ENCODE peak calls at places on chromosomes 11 and 22, in four cellular contexts. Z, N, O and F are unnamed samples.

GRCh38 chr11:74347381-74347780 is 35.9 kb upstream of the P4HA3 start:
- DNase-seq in O (peak; percentile 50), N (no peak), Z (no peak), F (no peak)

GRCh38 chr11:58179648-58180047 is 9.2 kb upstream of the OR9Q2 start:
- DNase-seq in Z (no peak), O (no peak), N (no peak), F (no peak)

GRCh38 chr22:33018232-33018864 is 39.8 kb downstream of the SYN3 start:
- DNase-seq in Z (peak; percentile 11), O (peak; percentile 67), N (peak; percentile 33), F (peak; percentile 73)

GRCh38 chr22:23696326-23696851 is 5.6 kb downstream of the RGL4 start:
- DNase-seq in Z (peak; percentile 73), O (peak; percentile 56), N (no peak), F (peak; percentile 92)

GRCh38 chr11:26621147-26621546 is 49.1 kb upstream of the MUC15 start:
- DNase-seq in O (peak; percentile 33), Z (no peak), N (no peak), F (no peak)

GRCh38 chr22:43985532-43985931 is 30.3 kb downstream of the SAMM50 start:
- DNase-seq in O (peak; percentile 16), Z (no peak), N (peak; percentile 49), F (no peak)

GRCh38 chr11:110130642-110131238 is 37.5 kb downstream of the ZC3H12C start:
- DNase-seq in Z (no peak), O (peak; percentile 70), N (no peak), F (no peak)

GRCh38 chr11:71286701-71287643 is 34.6 kb upstream of the SHANK2 start:
- DNase-seq in O (peak; percentile 82), Z (no peak), N (no peak), F (no peak)

GRCh38 chr11:68043029-68043348 is 4.2 kb downstream of the TCIRG1 start:
- DNase-seq in N (no peak), O (no peak), Z (no peak), F (no peak)

GRCh38 chr11:46601129-46601528 is 7.3 kb upstream of the AMBRA1 start:
- DNase-seq in Z (no peak), N (no peak), O (peak; percentile 25), F (no peak)

GRCh38 chr11:67072295-67072694 is 15.6 kb downstream of the RHOD start:
- DNase-seq in N (no peak), O (no peak), Z (no peak), F (no peak)

GRCh38 chr11:30346068-30346688 is 23.3 kb downstream of the ARL14EP start:
- DNase-seq in O (peak; percentile 72), Z (peak; percentile 22), N (no peak), F (peak; percentile 27)

GRCh38 chr11:123407996-123408597 is 22.0 kb upstream of the GRAMD1B start:
- DNase-seq in O (no peak), Z (no peak), N (no peak), F (no peak)

GRCh38 chr11:35006389-35007128 is 90.1 kb downstream of the PDHX start:
- DNase-seq in O (no peak), Z (peak; percentile 76), N (no peak), F (peak; percentile 62)

GRCh38 chr22:22835892-22836291 is 51.7 kb upstream of the IGLL5 start:
- DNase-seq in N (no peak), Z (no peak), O (no peak), F (no peak)

GRCh38 chr11:74559110-74559933 is 33.1 kb upstream of the POLD3 start:
- DNase-seq in N (no peak), Z (no peak), O (peak; percentile 10), F (no peak)

GRCh38 chr11:124644426-124645280 is 22.0 kb downstream of the TBRG1 start:
- DNase-seq in O (peak; percentile 89), Z (no peak), N (peak; percentile 42), F (peak; percentile 48)

GRCh38 chr11:65215441-65216076 is 33.8 kb downstream of the CAPN1 start:
- DNase-seq in O (no peak), N (no peak), Z (no peak), F (peak; percentile 36)

GRCh38 chr11:44506375-44507016 is 59.0 kb upstream of the CD82 start:
- DNase-seq in N (no peak), O (no peak), Z (no peak), F (no peak)

GRCh38 chr11:118290923-118291322 is 13.6 kb upstream of the CD3E start:
- DNase-seq in O (peak; percentile 31), N (no peak), Z (no peak), F (peak; percentile 48)

GRCh38 chr11:65488273-65489058 is 10.4 kb upstream of the MALAT1 start:
- DNase-seq in N (peak; percentile 65), O (peak; percentile 57), Z (no peak), F (peak; percentile 37)

GRCh38 chr11:94834931-94835330 is 66.8 kb downstream of the AMOTL1 start:
- DNase-seq in N (no peak), Z (no peak), O (peak; percentile 33), F (no peak)

GRCh38 chr22:39360674-39361413 is 11.1 kb downstream of the SYNGR1 start:
- DNase-seq in O (no peak), Z (no peak), N (no peak), F (no peak)

GRCh38 chr22:43847376-43848289 is 14.7 kb downstream of the SULT4A1 start:
- DNase-seq in Z (no peak), N (no peak), O (no peak), F (no peak)

GRCh38 chr22:19635644-19636043 is 78.7 kb upstream of the SEPTIN5 start:
- DNase-seq in N (no peak), O (no peak), Z (no peak), F (no peak)

GRCh38 chr11:62352355-62353336 is 15.4 kb downstream of the ASRGL1 start:
- DNase-seq in O (no peak), N (no peak), Z (peak; percentile 28), F (peak; percentile 46)

GRCh38 chr11:3984896-3985295 is 109.7 kb upstream of the RRM1 start:
- DNase-seq in Z (no peak), N (no peak), O (peak; percentile 52), F (no peak)

GRCh38 chr11:119166368-119167076 is 2.0 kb upstream of the NLRX1 start:
- DNase-seq in O (peak; percentile 38), N (no peak), Z (no peak), F (no peak)

GRCh38 chr22:37186997-37187522 is 987 bp downstream of the C1QTNF6 start:
- DNase-seq in Z (no peak), O (no peak), N (no peak), F (no peak)

GRCh38 chr22:22930222-22930497 is 42.5 kb downstream of the IGLL5 start:
- DNase-seq in N (no peak), O (no peak), Z (no peak), F (no peak)

GRCh38 chr11:32386770-32387377 is 48.5 kb downstream of the WT1 start:
- DNase-seq in O (peak; percentile 91), Z (no peak), N (no peak), F (no peak)

DNA sequence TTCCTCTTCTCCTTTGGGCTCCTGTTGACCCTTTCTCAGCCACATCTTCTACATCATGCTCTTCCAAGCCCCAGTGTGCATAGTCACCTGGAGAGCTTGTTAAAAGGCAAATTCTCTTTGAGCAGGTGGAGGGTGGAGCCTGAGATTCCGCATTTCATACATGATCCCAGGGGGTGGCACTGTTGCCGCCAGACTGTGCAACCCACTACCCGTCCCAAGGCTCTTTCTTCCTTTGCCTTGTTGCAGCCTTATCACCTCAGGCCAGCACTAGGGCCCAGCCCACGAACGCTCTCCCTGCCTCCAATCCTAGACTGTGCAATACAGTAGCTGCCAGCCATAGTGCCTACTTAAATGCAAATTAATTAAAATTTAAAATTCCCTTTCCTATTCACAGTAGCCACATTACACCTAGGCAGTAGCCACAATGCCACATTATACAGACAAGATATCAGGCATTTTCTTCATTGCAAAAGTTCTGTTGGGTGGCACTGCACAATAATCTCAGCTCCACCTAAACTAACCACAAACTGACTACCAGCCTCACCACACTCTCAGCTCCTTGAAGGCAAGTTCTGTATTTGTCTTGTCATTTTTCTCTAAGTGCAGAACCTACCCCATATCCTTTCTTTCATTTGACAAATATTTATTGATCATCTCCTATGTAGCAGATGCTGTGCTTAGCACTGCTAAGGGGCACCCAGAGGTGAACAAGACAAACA is 4.6 kb upstream of the KCNJ5 start:
- DNase-seq in N (no peak), O (no peak), Z (no peak), F (no peak)
- TF ChIP-seq CTCF in N (no peak), O (peak; percentile 8), Z (no peak), F (peak; percentile 12)

GRCh38 chr11:10181811-10182210 is 112.2 kb downstream of the SBF2 start:
- DNase-seq in N (no peak), O (peak; percentile 71), Z (no peak), F (peak; percentile 27)
- TF ChIP-seq CTCF in N (no peak), O (peak; percentile 40), Z (no peak), F (no peak)

GRCh38 chr22:35587447-35587870 is 29.7 kb downstream of the MB start:
- DNase-seq in O (no peak), N (peak; percentile 86), Z (no peak), F (no peak)
- TF ChIP-seq CTCF in O (no peak), N (no peak), Z (no peak), F (no peak)

GRCh38 chr11:8937659-8938058 is 4.9 kb upstream of the C11orf16 start:
- DNase-seq in Z (no peak), N (no peak), O (no peak), F (no peak)

GRCh38 chr11:8937159-8937558 is 4.4 kb upstream of the C11orf16 start:
- DNase-seq in N (no peak), Z (no peak), O (no peak), F (peak; percentile 71)

GRCh38 chr11:8933931-8934330 is 1.2 kb upstream of the C11orf16 start:
- DNase-seq in Z (no peak), N (no peak), O (no peak), F (no peak)

GRCh38 chr11:8932564-8933180 is at the start of gene C11orf16:
- DNase-seq in N (no peak), O (no peak), Z (no peak), F (no peak)

DNA sequence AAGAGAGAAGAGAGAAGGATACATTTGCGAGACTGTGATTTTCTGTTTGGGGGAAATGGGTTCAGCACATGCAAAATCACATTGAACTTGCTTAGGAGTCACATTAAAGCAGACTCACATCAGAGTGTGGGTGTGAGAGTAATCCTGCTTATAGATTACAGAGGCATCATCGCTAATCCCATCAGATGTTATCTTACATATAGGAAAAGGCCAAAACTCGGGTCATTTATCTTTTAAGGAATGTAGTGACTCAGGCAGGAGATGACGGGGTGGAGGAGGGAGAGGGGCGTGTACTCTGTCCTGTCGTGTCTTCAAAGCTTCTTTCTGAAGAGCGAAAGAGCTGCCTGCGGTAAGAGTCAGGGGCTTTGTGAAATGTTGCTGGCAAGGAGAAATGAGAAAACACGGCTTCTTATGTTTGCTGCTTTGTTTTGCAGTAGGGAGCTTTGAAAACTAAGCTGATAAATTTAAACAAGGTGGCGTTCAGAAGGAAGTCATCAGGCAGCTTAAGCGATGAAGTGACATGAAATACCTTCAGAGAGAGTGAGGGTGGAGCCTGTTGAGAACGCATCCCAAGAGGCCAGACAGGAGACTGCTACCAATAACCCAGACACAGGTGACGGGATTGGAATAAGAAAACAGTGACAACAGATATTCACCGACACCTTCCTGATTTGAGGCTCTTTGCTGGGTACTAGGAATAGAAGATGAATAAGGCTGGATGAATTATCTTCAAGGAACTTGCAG is 2.2 kb upstream of the C11orf16 start:
- DNase-seq in O (peak; percentile 74), Z (no peak), N (no peak), F (no peak)
- TF ChIP-seq CTCF in O (no peak), Z (no peak), N (no peak), F (no peak)